ENCODE peak calls at places on chromosomes 12 and 14, in eight cellular contexts. M is RPMI8226, Y is HT1080, V is fibroblast of lung, W is GM03348, S is HFF-Myc, C is activated T-helper 1 cell treated with Interleukin-2 at 50 U/mL for 16 hours, N is NCI-H2029 treated with DMSO at 0.1 percent for 48 hours. H is an unnamed sample.

GRCh38 chr14:22456986-22457594 is 131.9 kb downstream of the DAD1 start:
- DNase-seq in M (no peak), Y (no peak), V (no peak), W (no peak), S (no peak), C (no peak), N (no peak), H (no peak)

GRCh38 chr14:24435998-24436354 is 6.2 kb downstream of the KHNYN start:
- DNase-seq in M (no peak), Y (no peak), V (no peak), W (no peak), S (no peak), C (no peak), N (no peak), H (no peak)

GRCh38 chr14:31164115-31164514 is 43.5 kb downstream of the HECTD1 start:
- DNase-seq in M (no peak), Y (no peak), V (no peak), W (no peak), S (no peak), C (no peak), N (peak), H (no peak)

GRCh38 chr14:78302841-78303240 is 132.7 kb downstream of the NRXN3 start:
- DNase-seq in M (no peak), Y (no peak), V (no peak), W (no peak), S (no peak), C (no peak), N (peak), H (no peak)

GRCh38 chr12:68374315-68374982 is 42.3 kb upstream of the MDM1 start:
- DNase-seq in M (peak), Y (no peak), V (no peak), W (no peak), S (no peak), C (peak), N (no peak), H (peak)

GRCh38 chr14:98959410-98959809 is 312.6 kb downstream of the BCL11B start:
- DNase-seq in M (no peak), Y (no peak), V (no peak), W (no peak), S (no peak), C (no peak), N (no peak), H (no peak)

GRCh38 chr12:92224685-92225331 is 79.2 kb upstream of the BTG1 start:
- DNase-seq in M (no peak), Y (peak), V (peak), W (peak), S (no peak), C (no peak), N (no peak), H (no peak)

GRCh38 chr12:39830862-39831520 is 211.4 kb upstream of the ABCD2 start:
- DNase-seq in M (no peak), Y (no peak), V (peak), W (peak), S (no peak), C (no peak), N (no peak), H (no peak)

GRCh38 chr14:95256011-95256775 is 63.5 kb downstream of the CLMN start:
- DNase-seq in M (no peak), Y (no peak), V (no peak), W (no peak), S (no peak), C (no peak), N (no peak), H (peak)

GRCh38 chr12:3483089-3483488 is 7.9 kb upstream of the PRMT8 start:
- DNase-seq in M (no peak), Y (no peak), V (no peak), W (no peak), S (no peak), C (no peak), N (no peak), H (no peak)

GRCh38 chr12:98503343-98503592 is 12.1 kb upstream of the TMPO start:
- DNase-seq in M (peak), Y (peak), V (peak), W (peak), S (peak), C (peak), N (no peak), H (peak)

GRCh38 chr12:122837306-122838265 is 2.3 kb downstream of the HIP1R start:
- DNase-seq in M (no peak), Y (no peak), V (no peak), W (no peak), S (no peak), C (no peak), N (no peak), H (no peak)

GRCh38 chr12:87728936-87729593 is 300.1 kb downstream of the C12orf50 start:
- DNase-seq in M (no peak), Y (no peak), V (peak), W (no peak), S (no peak), C (no peak), N (no peak), H (no peak)

GRCh38 chr12:115599251-115599811 is 678.2 kb downstream of the MED13L start:
- DNase-seq in M (no peak), Y (no peak), V (peak), W (peak), S (no peak), C (no peak), N (peak), H (peak)

GRCh38 chr12:104627975-104628322 is 171.2 kb downstream of the CHST11 start:
- DNase-seq in M (no peak), Y (no peak), V (no peak), W (no peak), S (no peak), C (no peak), N (no peak), H (no peak)

GRCh38 chr14:55051426-55052258 is at the start of gene MAPK1IP1L:
- DNase-seq in M (peak), Y (peak), V (peak), W (peak), S (peak), C (peak), N (peak), H (peak)

GRCh38 chr12:124583854-124584253 is 16.4 kb upstream of the NCOR2 start:
- DNase-seq in M (no peak), Y (no peak), V (no peak), W (no peak), S (no peak), C (no peak), N (no peak), H (no peak)

GRCh38 chr12:91986084-91986483 is 159.6 kb downstream of the BTG1 start:
- DNase-seq in M (no peak), Y (peak), V (peak), W (no peak), S (no peak), C (no peak), N (no peak), H (no peak)

GRCh38 chr12:54479421-54479820 is 6.0 kb upstream of the GTSF1 start:
- DNase-seq in M (no peak), Y (no peak), V (peak), W (peak), S (no peak), C (no peak), N (no peak), H (no peak)

GRCh38 chr12:71240941-71241340 is 83.1 kb upstream of the TSPAN8 start:
- DNase-seq in M (no peak), Y (no peak), V (peak), W (no peak), S (no peak), C (no peak), N (no peak), H (no peak)

GRCh38 chr12:14841761-14842160 is 1.6 kb downstream of the ART4 start:
- DNase-seq in M (no peak), Y (peak), V (peak), W (peak), S (no peak), C (no peak), N (no peak), H (no peak)

GRCh38 chr14:91354979-91355685 is 62.5 kb downstream of the CCDC88C start:
- DNase-seq in M (no peak), Y (no peak), V (no peak), W (no peak), S (no peak), C (no peak), N (no peak), H (no peak)

GRCh38 chr14:61653507-61653906 is 41.8 kb upstream of the HIF1A start:
- DNase-seq in M (no peak), Y (peak), V (peak), W (peak), S (peak), C (no peak), N (no peak), H (no peak)

GRCh38 chr14:100528962-100529560 is 58.2 kb downstream of the BEGAIN start:
- DNase-seq in M (no peak), Y (no peak), V (no peak), W (peak), S (no peak), C (no peak), N (no peak), H (no peak)

GRCh38 chr14:64562432-64562831 is 12.7 kb downstream of the PPP1R36 start:
- DNase-seq in M (no peak), Y (no peak), V (no peak), W (no peak), S (no peak), C (no peak), N (no peak), H (no peak)

GRCh38 chr12:53551889-53552291 is 44.6 kb upstream of the NPFF start:
- DNase-seq in M (no peak), Y (no peak), V (no peak), W (no peak), S (no peak), C (no peak), N (no peak), H (no peak)

GRCh38 chr12:93002278-93003054 is 73.4 kb upstream of the EEA1 start:
- DNase-seq in M (no peak), Y (no peak), V (peak), W (peak), S (no peak), C (no peak), N (no peak), H (no peak)

GRCh38 chr12:2688381-2688881 is 106.3 kb upstream of the FKBP4 start:
- DNase-seq in M (no peak), Y (no peak), V (no peak), W (no peak), S (no peak), C (no peak), N (no peak), H (no peak)

GRCh38 chr12:66087365-66087943 is 43.1 kb downstream of the LLPH start:
- DNase-seq in M (peak), Y (peak), V (peak), W (peak), S (peak), C (no peak), N (peak), H (no peak)

GRCh38 chr14:28762290-28762948 is 4.2 kb upstream of the FOXG1 start:
- DNase-seq in M (no peak), Y (no peak), V (no peak), W (no peak), S (no peak), C (no peak), N (no peak), H (no peak)

GRCh38 chr12:65022441-65022840 is 98.7 kb downstream of the WIF1 start:
- DNase-seq in M (no peak), Y (no peak), V (no peak), W (no peak), S (no peak), C (no peak), N (no peak), H (no peak)

GRCh38 chr12:179131-179884 is 34.6 kb downstream of the SLC6A12 start:
- DNase-seq in M (no peak), Y (no peak), V (no peak), W (no peak), S (no peak), C (no peak), N (no peak), H (no peak)

GRCh38 chr12:112900298-112901145 is 6.2 kb upstream of the OAS1 start:
- DNase-seq in M (peak), Y (peak), V (peak), W (peak), S (peak), C (no peak), N (peak), H (no peak)

GRCh38 chr12:67034110-67034879 is 234.9 kb upstream of the CAND1 start:
- DNase-seq in M (no peak), Y (peak), V (peak), W (no peak), S (no peak), C (no peak), N (peak), H (no peak)